ENCODE peak calls at places on chromosomes 4 and X, in seven cellular contexts. B is body of pancreas; Q is effector memory CD4-positive, alpha-beta T cell; V is PC-9; P is tibial nerve; N is PC-3; T is vagina. X is an unnamed sample.

GRCh38 chr4:88659061-88659889 is 38.4 kb downstream of the NAP1L5 start:
- DNase-seq in V (peak; percentile 67), Q (peak; percentile 6), N (peak; percentile 77), P (no peak), B (peak; percentile 75), T (no peak), X (peak; percentile 58)

GRCh38 chr4:26145212-26145611 is 175.6 kb upstream of the RBPJ start:
- DNase-seq in T (no peak), B (no peak), P (no peak), Q (no peak), N (peak; percentile 43), V (no peak), X (no peak)

GRCh38 chr4:22712105-22712504 is 19.4 kb downstream of the GBA3 start:
- DNase-seq in B (no peak), Q (no peak), P (no peak), V (no peak), T (no peak), N (no peak), X (no peak)

GRCh38 chr4:186840771-186841301 is 117.2 kb upstream of the FAT1 start:
- DNase-seq in V (no peak), P (peak; percentile 22), B (no peak), Q (no peak), N (no peak), T (no peak), X (no peak)

GRCh38 chr4:154491731-154492249 is at the start of gene DCHS2:
- DNase-seq in V (no peak), B (no peak), T (no peak), P (no peak), N (peak; percentile 5), Q (no peak), X (no peak)

GRCh38 chr4:62344915-62345314 is 1144.8 kb downstream of the ADGRL3 start:
- DNase-seq in Q (no peak), V (no peak), T (no peak), N (peak; percentile 25), B (no peak), P (no peak), X (no peak)

GRCh38 chr4:687048-687974 is 1.6 kb downstream of the SLC49A3 start:
- DNase-seq in N (peak; percentile 73), P (peak; percentile 81), B (peak; percentile 77), Q (no peak), V (peak; percentile 86), T (no peak), X (no peak)

GRCh38 chrX:139924069-139924695 is 8.7 kb downstream of the ATP11C start:
- DNase-seq in Q (no peak), T (no peak), P (no peak), V (no peak), N (no peak), B (no peak), X (no peak)

GRCh38 chrX:57232658-57233360 is 53.7 kb upstream of the FAAH2 start:
- DNase-seq in T (no peak), N (no peak), P (no peak), V (no peak), B (no peak), Q (no peak), X (no peak)

GRCh38 chrX:10612215-10612614 is 8.2 kb downstream of the MID1 start:
- DNase-seq in V (no peak), Q (no peak), B (no peak), T (no peak), P (no peak), N (peak; percentile 79), X (no peak)

GRCh38 chrX:124223524-124223923 is 108.9 kb upstream of the TEX13D start:
- DNase-seq in Q (no peak), V (no peak), P (no peak), B (no peak), N (no peak), T (no peak), X (no peak)
- H3K4me1 ChIP-seq in Q (peaks cover 8% of the 10 kb centered on the region), V (no peaks in the 10 kb centered on the region), P (no peaks in the 10 kb centered on the region), B (no peaks in the 10 kb centered on the region), N (peaks cover 19% of the 10 kb centered on the region), T (no peaks in the 10 kb centered on the region), X (no peaks in the 10 kb centered on the region)

GRCh38 chr4:9999956-10000551 is 21.2 kb downstream of the SLC2A9 start:
- DNase-seq in P (no peak), T (no peak), V (peak; percentile 66), Q (no peak), N (peak; percentile 33), B (no peak), X (no peak)
- H3K27ac ChIP-seq in P (no peak overlapping the region), T (no peak overlapping the region), V (no peak overlapping the region), Q (no peak overlapping the region), N (no peak overlapping the region), B (no peak overlapping the region), X (no peak overlapping the region)

GRCh38 chrX:56031409-56031808 is 200.7 kb upstream of the KLF8 start:
- DNase-seq in V (no peak), B (no peak), N (no peak), P (no peak), Q (no peak), T (no peak), X (no peak)
- H3K9me3 ChIP-seq in V (no peaks in the 10 kb centered on the region), B (no peaks in the 10 kb centered on the region), N (no peaks in the 10 kb centered on the region), P (peaks cover 5% of the 10 kb centered on the region), Q (no peaks in the 10 kb centered on the region), T (no peaks in the 10 kb centered on the region), X (no peaks in the 10 kb centered on the region)

GRCh38 chrX:119688856-119689455 is 4.0 kb downstream of the SEPTIN6 start:
- DNase-seq in V (no peak), N (no peak), Q (peak; percentile 34), P (no peak), B (no peak), T (no peak), X (no peak)
- H3K4me1 ChIP-seq in V (peaks cover 13% of the 10 kb centered on the region), N (peaks cover 11% of the 10 kb centered on the region), Q (peaks cover 60% of the 10 kb centered on the region), P (no peaks in the 10 kb centered on the region), B (peaks cover 6% of the 10 kb centered on the region), T (peaks cover 27% of the 10 kb centered on the region), X (peaks cover 1% of the 10 kb centered on the region)

DNA sequence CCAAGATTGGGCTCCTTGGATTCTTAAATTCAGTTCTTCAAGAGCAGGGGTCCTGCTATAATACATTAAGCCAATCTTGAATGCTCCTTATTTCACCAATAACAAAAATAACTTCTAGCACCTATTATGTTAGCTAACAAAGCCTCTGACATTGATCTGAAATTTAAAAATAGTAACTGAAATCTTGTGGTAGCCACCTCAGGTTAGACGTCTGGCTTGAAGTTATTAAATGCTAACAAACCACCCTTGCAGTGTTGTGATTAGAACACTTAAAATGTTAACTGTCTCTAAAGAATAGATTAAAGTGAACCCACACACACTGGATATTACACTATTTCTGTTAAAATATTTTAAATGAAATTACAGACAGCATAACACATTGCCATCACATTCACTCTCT is 49.8 kb upstream of the LGI2 start:
- DNase-seq in P (no peak), N (no peak), B (no peak), T (no peak), V (no peak), Q (no peak), X (no peak)
- H3K27ac ChIP-seq in P (no peak overlapping the region), N (no peak overlapping the region), B (no peak overlapping the region), T (no peak overlapping the region), V (no peak overlapping the region), Q (no peak overlapping the region), X (no peak overlapping the region)

GRCh38 chrX:2226182-2226581 is 274.6 kb downstream of the DHRSX start:
- DNase-seq in Q (no peak), P (no peak), N (no peak), B (no peak), T (no peak), V (no peak), X (no peak)

GRCh38 chrX:2224141-2224540 is 276.6 kb downstream of the DHRSX start:
- DNase-seq in T (no peak), P (no peak), B (no peak), N (no peak), V (no peak), Q (no peak), X (no peak)

GRCh38 chrX:2224597-2225235 is 276.1 kb downstream of the DHRSX start:
- DNase-seq in V (no peak), P (no peak), T (no peak), N (no peak), B (no peak), Q (no peak), X (no peak)

GRCh38 chrX:2220829-2221567 is 279.8 kb downstream of the DHRSX start:
- DNase-seq in T (no peak), P (no peak), V (no peak), B (no peak), Q (no peak), N (no peak), X (no peak)

DNA sequence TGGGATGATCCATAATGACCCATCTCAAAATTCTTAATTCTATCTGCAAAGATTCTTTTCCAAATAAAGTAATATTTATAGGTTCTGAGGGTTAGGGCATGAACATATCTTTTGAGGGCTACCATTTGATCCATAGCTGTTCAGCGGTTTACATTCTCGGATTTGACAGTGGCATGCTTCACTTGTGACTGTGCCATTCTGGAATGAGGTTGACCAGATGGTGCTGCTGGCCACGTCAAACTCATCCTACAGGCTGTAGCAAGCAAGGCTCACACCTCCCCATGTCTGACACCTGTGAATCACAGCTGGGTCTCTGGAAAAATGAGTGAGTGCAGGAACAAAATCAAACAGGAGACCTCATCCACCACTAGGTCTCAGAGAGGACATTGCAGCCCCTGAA is 280.5 kb downstream of the DHRSX start:
- DNase-seq in B (no peak), V (no peak), Q (no peak), N (no peak), T (no peak), P (no peak), X (no peak)
- H3K9me3 ChIP-seq in B (peaks cover 27% of the 10 kb centered on the region), V (no peaks in the 10 kb centered on the region), Q (peaks cover 8% of the 10 kb centered on the region), N (no peaks in the 10 kb centered on the region), T (peaks cover 7% of the 10 kb centered on the region), P (peaks cover 14% of the 10 kb centered on the region), X (peaks cover 2% of the 10 kb centered on the region)

DNA sequence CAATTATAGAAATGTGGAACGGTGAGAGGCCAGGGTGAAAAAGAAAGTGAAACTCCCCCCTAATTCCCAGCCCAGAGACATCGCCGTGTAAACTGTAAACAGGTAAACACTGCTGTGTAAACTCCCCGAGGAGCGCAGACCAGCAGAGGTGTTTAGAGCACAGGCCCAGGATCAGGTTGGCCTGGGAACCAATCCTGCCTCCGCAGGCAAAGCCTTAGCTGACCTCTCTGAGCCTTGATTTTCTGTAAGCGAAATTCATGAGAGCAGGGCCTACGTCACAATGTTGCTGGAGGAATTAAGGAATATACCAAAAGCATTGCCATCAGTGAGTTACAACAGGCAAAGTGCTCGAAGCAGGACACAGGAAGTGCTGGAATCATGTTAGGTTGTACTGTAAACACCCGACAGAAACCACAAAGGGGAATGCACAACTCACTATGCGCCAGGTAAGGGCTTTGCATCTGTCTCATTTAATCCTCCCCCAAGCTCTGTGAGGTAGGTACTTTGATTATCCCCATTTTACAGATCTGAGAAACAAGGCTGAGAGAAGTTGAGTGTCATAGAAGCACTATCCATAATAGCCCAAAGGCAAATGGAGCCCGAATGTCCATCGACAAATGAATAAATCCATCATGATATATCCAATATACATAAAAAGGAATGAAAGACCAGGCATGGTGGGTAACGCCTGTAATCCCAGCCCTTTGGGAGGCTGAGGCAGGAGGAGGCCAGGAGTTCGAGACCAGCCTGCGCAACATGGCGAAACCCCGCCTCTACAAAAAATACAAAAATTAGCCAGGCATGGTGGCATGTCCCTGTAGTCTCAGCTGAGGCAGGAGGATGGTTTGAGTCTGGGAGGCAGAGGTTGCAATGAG is 30.7 kb upstream of the KIAA0232 start:
- DNase-seq in V (peak; percentile 55), P (no peak), N (peak; percentile 34), T (no peak), B (no peak), Q (no peak), X (no peak)
- H3K4me1 ChIP-seq in V (peaks cover 84% of the 10 kb centered on the region), P (peaks cover 40% of the 10 kb centered on the region), N (peaks cover 51% of the 10 kb centered on the region), T (peaks cover 41% of the 10 kb centered on the region), B (peaks cover 31% of the 10 kb centered on the region), Q (no peaks in the 10 kb centered on the region), X (no peaks in the 10 kb centered on the region)

X was measured in iPS DF 6.9.